ENCODE peak calls at places on chromosomes 5 and 9, in five cellular contexts. O is Peyer's patch, A is testis, L is GM23338, G is PC-9. B is an unnamed sample.

GRCh38 chr9:17021379-17021970 is 113.4 kb upstream of the CNTLN start:
- DNase-seq in O (no peak), A (no peak), L (no peak), G (no peak), B (no peak)

GRCh38 chr5:135008981-135009735 is 24.9 kb downstream of the PITX1 start:
- DNase-seq in O (no peak), A (no peak), L (no peak), G (no peak), B (no peak)

GRCh38 chr9:79611091-79611614 is 39.4 kb downstream of the TLE4 start:
- DNase-seq in O (no peak), A (no peak), L (peak; percentile 23), G (no peak), B (no peak)

GRCh38 chr5:1002836-1003235 is 5.8 kb upstream of the NKD2 start:
- DNase-seq in O (peak; percentile 10), A (peak; percentile 13), L (no peak), G (no peak), B (no peak)

GRCh38 chr5:14920121-14920520 is 48.5 kb upstream of the ANKH start:
- DNase-seq in O (no peak), A (no peak), L (no peak), G (no peak), B (no peak)

GRCh38 chr9:119951090-119951489 is 581.9 kb upstream of the BRINP1 start:
- DNase-seq in O (no peak), A (peak; percentile 41), L (peak; percentile 15), G (no peak), B (no peak)

GRCh38 chr5:160339406-160340140 is 27.2 kb upstream of the CCNJL start:
- DNase-seq in O (no peak), A (no peak), L (no peak), G (no peak), B (no peak)

GRCh38 chr5:55534436-55535198 is at the start of gene PLPP1:
- DNase-seq in O (peak; percentile 86), A (peak; percentile 93), L (peak; percentile 94), G (peak; percentile 92), B (peak; percentile 77)

GRCh38 chr5:174531782-174532191 is 192.6 kb upstream of the MSX2 start:
- DNase-seq in O (no peak), A (no peak), L (no peak), G (no peak), B (no peak)

GRCh38 chr9:136423432-136424146 is 13.1 kb downstream of the PMPCA start:
- DNase-seq in O (no peak), A (no peak), L (no peak), G (no peak), B (no peak)

GRCh38 chr9:130040901-130041647 is 1.9 kb downstream of the FNBP1 start:
- DNase-seq in O (no peak), A (peak; percentile 43), L (no peak), G (no peak), B (no peak)

GRCh38 chr5:9927106-9927505 is 297.0 kb upstream of the TAS2R1 start:
- DNase-seq in O (no peak), A (no peak), L (peak; percentile 41), G (no peak), B (no peak)

GRCh38 chr5:11897831-11898230 is 6.4 kb downstream of the CTNND2 start:
- DNase-seq in O (no peak), A (no peak), L (no peak), G (no peak), B (no peak)

GRCh38 chr9:93452710-93453046 is 703 bp downstream of the FAM120AOS start:
- DNase-seq in O (peak; percentile 53), A (peak; percentile 54), L (no peak), G (no peak), B (peak; percentile 28)

GRCh38 chr5:66796306-66797292 is 200.4 kb downstream of the MAST4 start:
- DNase-seq in O (no peak), A (peak; percentile 21), L (peak; percentile 27), G (no peak), B (no peak)

GRCh38 chr5:178668579-178668978 is 41.7 kb upstream of the CLK4 start:
- DNase-seq in O (no peak), A (no peak), L (no peak), G (peak; percentile 29), B (no peak)

GRCh38 chr9:106752581-106752980 is 110.4 kb upstream of the ZNF462 start:
- DNase-seq in O (no peak), A (no peak), L (no peak), G (no peak), B (no peak)

GRCh38 chr5:759111-759741 is 25.3 kb downstream of the ZDHHC11B start:
- DNase-seq in O (no peak), A (no peak), L (peak; percentile 45), G (peak; percentile 91), B (no peak)

GRCh38 chr5:126395198-126395597 is 28.0 kb upstream of the GRAMD2B start:
- DNase-seq in O (no peak), A (no peak), L (peak; percentile 23), G (no peak), B (no peak)

GRCh38 chr5:166936351-166936750 is 1355.1 kb upstream of the WWC1 start:
- DNase-seq in O (no peak), A (no peak), L (no peak), G (no peak), B (no peak)

GRCh38 chr5:321233-321725 is at the start of gene AHRR:
- DNase-seq in O (no peak), A (peak; percentile 60), L (peak; percentile 80), G (peak; percentile 91), B (no peak)

GRCh38 chr5:1104327-1105006 is 7.4 kb downstream of the SLC12A7 start:
- DNase-seq in O (peak; percentile 59), A (no peak), L (no peak), G (no peak), B (no peak)

GRCh38 chr9:33750839-33751339 is 44.5 kb upstream of the PRSS3 start:
- DNase-seq in O (no peak), A (no peak), L (peak; percentile 22), G (no peak), B (no peak)
- H3K4me3 ChIP-seq in O (peak overlapping the region; percentile 37), A (no peak overlapping the region), L (peak overlapping the region; percentile 70), G (peak overlapping the region; percentile 66), B (no peak overlapping the region)

GRCh38 chr5:142801495-142801871 is 31.3 kb downstream of the ARHGAP26 start:
- DNase-seq in O (no peak), A (no peak), L (no peak), G (no peak), B (no peak)

GRCh38 chr5:142798099-142798768 is 28.1 kb downstream of the ARHGAP26 start:
- DNase-seq in O (peak; percentile 46), A (no peak), L (no peak), G (no peak), B (peak; percentile 55)

GRCh38 chr5:142797420-142797819 is 27.2 kb downstream of the ARHGAP26 start:
- DNase-seq in O (no peak), A (no peak), L (peak; percentile 67), G (no peak), B (no peak)

GRCh38 chr5:142803428-142804111 is 33.4 kb downstream of the ARHGAP26 start:
- DNase-seq in O (no peak), A (no peak), L (no peak), G (no peak), B (no peak)

GRCh38 chr5:142800776-142801494 is 30.8 kb downstream of the ARHGAP26 start:
- DNase-seq in O (peak; percentile 61), A (no peak), L (no peak), G (no peak), B (peak; percentile 65)
- H3K4me3 ChIP-seq in O (no peak overlapping the region), A (no peak overlapping the region), L (no peak overlapping the region), G (no peak overlapping the region), B (peak overlapping the region; percentile 41)

GRCh38 chr5:51373880-51374523 is 9.2 kb upstream of the ISL1 start:
- DNase-seq in O (no peak), A (no peak), L (no peak), G (no peak), B (no peak)

GRCh38 chr5:51378061-51378409 is 5.2 kb upstream of the ISL1 start:
- DNase-seq in O (no peak), A (no peak), L (no peak), G (no peak), B (no peak)

GRCh38 chr5:51376504-51376903 is 6.7 kb upstream of the ISL1 start:
- DNase-seq in O (no peak), A (no peak), L (no peak), G (no peak), B (no peak)

GRCh38 chr5:51377151-51378060 is 5.8 kb upstream of the ISL1 start:
- DNase-seq in O (no peak), A (no peak), L (peak; percentile 71), G (no peak), B (no peak)

DNA sequence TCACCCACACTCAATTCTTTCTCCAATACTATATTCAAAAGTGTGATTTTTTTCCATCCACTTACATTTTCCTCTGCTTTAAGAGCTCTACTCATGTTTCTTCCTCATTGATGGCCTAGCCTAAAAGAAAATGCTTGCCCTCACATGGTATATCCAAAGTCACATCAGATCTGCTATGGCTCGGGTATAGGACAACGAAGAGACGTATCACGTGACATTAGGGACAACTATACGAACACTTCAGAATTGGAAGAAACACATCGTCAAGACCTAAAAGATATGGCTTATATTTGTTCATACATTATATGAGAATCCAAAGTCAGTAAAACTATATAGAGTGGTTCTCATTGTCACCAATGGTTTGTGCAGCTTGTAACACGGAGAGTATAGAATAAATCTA is 8.2 kb upstream of the ISL1 start:
- DNase-seq in O (no peak), A (no peak), L (no peak), G (no peak), B (no peak)
- H3K4me3 ChIP-seq in O (no peak overlapping the region), A (no peak overlapping the region), L (no peak overlapping the region), G (no peak overlapping the region), B (no peak overlapping the region)

DNA sequence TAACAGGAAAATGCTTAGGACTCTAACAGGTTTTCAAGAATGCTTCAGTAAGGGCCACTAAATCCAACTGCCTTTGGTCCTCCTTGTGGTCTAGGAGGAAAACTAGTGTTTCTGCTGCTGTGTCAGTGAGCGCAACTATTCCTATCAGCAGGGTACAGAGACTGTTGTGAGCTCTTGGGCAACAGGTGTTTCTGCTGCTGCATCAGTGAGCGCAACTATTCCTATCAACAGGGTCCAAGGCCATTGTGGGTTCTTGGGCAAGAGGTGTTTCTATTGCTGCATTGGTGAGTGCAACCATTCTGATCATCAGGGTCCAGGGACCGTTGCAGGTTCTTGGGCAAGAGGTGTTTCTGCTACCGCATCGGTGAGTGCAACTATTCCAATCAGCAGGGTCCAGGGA is 256.3 kb downstream of the CDH10 start:
- DNase-seq in O (no peak), A (no peak), L (no peak), G (no peak), B (no peak)
- H3K4me3 ChIP-seq in O (no peak overlapping the region), A (no peak overlapping the region), L (no peak overlapping the region), G (no peak overlapping the region), B (no peak overlapping the region)

DNA sequence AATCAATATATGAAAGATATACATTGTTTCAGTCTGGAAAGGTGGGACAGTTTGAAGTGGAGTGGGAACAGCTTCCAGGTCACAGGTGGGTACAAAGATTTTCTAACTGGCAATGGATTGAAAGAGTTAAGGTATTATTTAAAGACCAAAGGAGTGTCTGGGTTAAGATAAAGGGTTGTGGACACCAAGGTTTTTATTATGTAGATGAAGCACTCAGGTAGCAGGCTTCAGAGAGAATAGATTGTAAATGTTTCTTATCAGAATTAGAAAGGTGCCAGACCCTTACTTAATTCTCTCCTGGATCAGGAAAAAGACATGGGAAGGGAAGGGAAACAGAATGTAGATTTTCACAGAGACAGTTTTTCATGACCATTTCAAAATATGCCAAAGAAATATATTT is 1174.8 kb downstream of the MAT2B start:
- DNase-seq in O (no peak), A (no peak), L (peak; percentile 53), G (no peak), B (no peak)
- H3K4me3 ChIP-seq in O (no peak overlapping the region), A (no peak overlapping the region), L (peak overlapping the region; percentile 8), G (no peak overlapping the region), B (no peak overlapping the region)